ENCODE peak calls at places on chromosomes 5 and 9, in five cellular contexts. C, O, K, G and E are unnamed samples.

GRCh38 chr9:94922691-94923107 is 196.2 kb downstream of the AOPEP start:
- DNase-seq in C (no peak), G (peak; percentile 56), K (no peak), O (no peak), E (no peak)

GRCh38 chr9:133115604-133116345 is 5.3 kb downstream of the RALGDS start:
- DNase-seq in C (no peak), K (no peak), G (peak; percentile 75), O (no peak), E (no peak)

GRCh38 chr5:169567079-169567478 is 16.5 kb upstream of the SPDL1 start:
- DNase-seq in K (no peak), C (no peak), G (peak; percentile 45), O (no peak), E (no peak)

GRCh38 chr5:110478899-110479298 is 247.6 kb downstream of the TMEM232 start:
- DNase-seq in K (no peak), O (no peak), C (peak; percentile 27), G (peak; percentile 98), E (peak; percentile 52)

GRCh38 chr5:60514152-60514551 is 185.8 kb downstream of the DEPDC1B start:
- DNase-seq in C (no peak), O (no peak), K (no peak), G (no peak), E (no peak)

GRCh38 chr5:102718819-102719218 is 36.3 kb upstream of the PAM start:
- DNase-seq in G (peak; percentile 14), K (no peak), C (no peak), O (no peak), E (no peak)

GRCh38 chr5:98581416-98581999 is 192.0 kb upstream of the RGMB start:
- DNase-seq in C (no peak), O (no peak), G (peak; percentile 67), K (no peak), E (no peak)

GRCh38 chr5:41924526-41924871 is 582 bp upstream of the FBXO4 start:
- DNase-seq in G (no peak), O (no peak), K (no peak), C (no peak), E (no peak)

GRCh38 chr5:137101544-137101943 is 397.6 kb downstream of the SPOCK1 start:
- DNase-seq in C (no peak), K (no peak), G (no peak), O (no peak), E (no peak)